ENCODE peak calls at places on chromosomes 4 and X, in five cellular contexts. Y, D, K, X and H are unnamed samples.

GRCh38 chr4:39786838-39787237 is 88.9 kb downstream of the UBE2K start:
- DNase-seq in Y (no peak), D (no peak), K (no peak), X (no peak), H (no peak)

GRCh38 chr4:86769794-86770193 is 79.4 kb downstream of the SLC10A6 start:
- DNase-seq in Y (no peak), D (no peak), K (no peak), X (no peak), H (no peak)

GRCh38 chrX:66110112-66110511 is 53.9 kb upstream of the HEPH start:
- DNase-seq in Y (no peak), D (no peak), K (peak; percentile 9), X (peak; percentile 20), H (no peak)

GRCh38 chr4:26074672-26075071 is 160.7 kb downstream of the SMIM20 start:
- DNase-seq in Y (no peak), D (no peak), K (no peak), X (no peak), H (no peak)

GRCh38 chr4:52643846-52644245 is 15.3 kb downstream of the USP46 start:
- DNase-seq in Y (peak; percentile 79), D (peak; percentile 66), K (peak; percentile 56), X (peak; percentile 76), H (peak; percentile 80)

GRCh38 chr4:86957214-86957613 is 22.4 kb downstream of the AFF1 start:
- DNase-seq in Y (no peak), D (no peak), K (no peak), X (peak; percentile 63), H (peak; percentile 49)

GRCh38 chrX:117274943-117275342 is 812.2 kb upstream of the CT83 start:
- DNase-seq in Y (no peak), D (no peak), K (peak; percentile 4), X (no peak), H (no peak)

GRCh38 chrX:53813663-53814440 is 127.3 kb upstream of the HUWE1 start:
- DNase-seq in Y (no peak), D (no peak), K (no peak), X (no peak), H (no peak)

GRCh38 chr4:102501176-102501634 is at the start of gene NFKB1:
- DNase-seq in Y (peak; percentile 69), D (peak; percentile 59), K (peak; percentile 82), X (peak; percentile 88), H (peak; percentile 79)

GRCh38 chr4:76657443-76657842 is 222.4 kb downstream of the SHROOM3 start:
- DNase-seq in Y (no peak), D (no peak), K (no peak), X (no peak), H (no peak)

GRCh38 chrX:41449615-41450014 is 2.5 kb downstream of the NYX start:
- DNase-seq in Y (no peak), D (no peak), K (no peak), X (no peak), H (no peak)

GRCh38 chr4:119604266-119604665 is 24.3 kb downstream of the PDE5A start:
- DNase-seq in Y (no peak), D (no peak), K (no peak), X (no peak), H (no peak)

GRCh38 chr4:76582074-76582816 is 147.2 kb downstream of the SHROOM3 start:
- DNase-seq in Y (no peak), D (no peak), K (no peak), X (no peak), H (no peak)

GRCh38 chr4:94256833-94257232 is 49.2 kb downstream of the SMARCAD1 start:
- DNase-seq in Y (no peak), D (no peak), K (no peak), X (no peak), H (no peak)

GRCh38 chr4:90112715-90113114 is 14.5 kb upstream of the CCSER1 start:
- DNase-seq in Y (no peak), D (no peak), K (no peak), X (no peak), H (no peak)

GRCh38 chr4:154590329-154591006 is at the start of gene FGA:
- DNase-seq in Y (no peak), D (no peak), K (peak; percentile 72), X (no peak), H (no peak)

GRCh38 chrX:21972721-21973120 is 32.2 kb downstream of the SMS start:
- DNase-seq in Y (no peak), D (no peak), K (no peak), X (peak; percentile 67), H (peak; percentile 80)

GRCh38 chrX:56733459-56734046 is 4.5 kb downstream of the NBDY start:
- DNase-seq in Y (peak; percentile 53), D (no peak), K (peak; percentile 73), X (peak; percentile 51), H (peak; percentile 54)

GRCh38 chr4:68368566-68369473 is 18.9 kb upstream of the YTHDC1 start:
- DNase-seq in Y (peak; percentile 20), D (no peak), K (no peak), X (peak; percentile 66), H (peak; percentile 30)

GRCh38 chr4:27514711-27515110 is 654.1 kb downstream of the STIM2 start:
- DNase-seq in Y (no peak), D (no peak), K (no peak), X (no peak), H (no peak)

GRCh38 chr4:3792813-3793212 is 26.6 kb downstream of the ADRA2C start:
- DNase-seq in Y (no peak), D (no peak), K (no peak), X (no peak), H (no peak)

GRCh38 chrX:19799319-19800182 is 87.8 kb downstream of the SH3KBP1 start:
- DNase-seq in Y (no peak), D (no peak), K (no peak), X (peak; percentile 43), H (peak; percentile 2)

GRCh38 chr4:8708401-8709021 is 115.9 kb downstream of the CPZ start:
- DNase-seq in Y (no peak), D (no peak), K (no peak), X (no peak), H (no peak)

GRCh38 chr4:75552452-75552851 is 3.4 kb upstream of the ODAPH start:
- DNase-seq in Y (no peak), D (no peak), K (no peak), X (no peak), H (no peak)

GRCh38 chr4:138035781-138036258 is 206.3 kb downstream of the SLC7A11 start:
- DNase-seq in Y (no peak), D (no peak), K (peak; percentile 67), X (peak; percentile 79), H (peak; percentile 54)

GRCh38 chr4:151950993-151951726 is 190.4 kb upstream of the GATB start:
- DNase-seq in Y (no peak), D (no peak), K (no peak), X (no peak), H (no peak)

GRCh38 chr4:174757736-174758135 is 71.3 kb downstream of the GLRA3 start:
- DNase-seq in Y (no peak), D (no peak), K (no peak), X (no peak), H (no peak)

GRCh38 chrX:68684291-68684918 is 36.9 kb downstream of the STARD8 start:
- DNase-seq in Y (no peak), D (peak; percentile 71), K (no peak), X (peak; percentile 37), H (no peak)

GRCh38 chrX:114787016-114787415 is 203.1 kb downstream of the HTR2C start:
- DNase-seq in Y (no peak), D (no peak), K (no peak), X (no peak), H (no peak)

GRCh38 chrX:37388413-37388812 is 39.2 kb downstream of the PRRG1 start:
- DNase-seq in Y (no peak), D (no peak), K (no peak), X (no peak), H (no peak)

DNA sequence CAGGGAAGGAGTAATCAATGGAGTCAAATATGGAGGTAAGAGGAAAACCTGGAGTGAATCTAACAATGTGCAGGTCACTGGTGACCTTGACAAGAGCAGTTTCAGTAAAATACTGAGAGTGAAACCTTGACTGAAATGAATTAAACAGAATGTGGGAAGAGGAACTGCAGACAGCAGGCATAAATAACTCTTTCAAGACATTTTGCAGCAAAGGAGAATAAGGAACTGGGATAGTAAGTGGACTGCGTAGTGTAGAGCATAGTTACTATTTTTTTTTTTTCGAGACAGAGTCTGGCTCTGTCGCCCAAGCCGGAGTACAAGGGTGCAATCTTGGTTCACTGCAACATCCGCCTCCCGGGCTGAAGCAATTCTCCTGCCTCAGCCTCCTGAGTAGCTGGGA is 24.0 kb downstream of the RBMX start:
- DNase-seq in Y (no peak), D (no peak), K (no peak), X (no peak), H (no peak)
- TF ChIP-seq CTCF in Y (no peak), D (no peak), K (no peak), X (no peak), H (no peak)

GRCh38 chrX:150704030-150704613 is 10.9 kb downstream of the MTMR1 start:
- DNase-seq in Y (peak; percentile 57), D (no peak), K (no peak), X (peak; percentile 54), H (peak; percentile 74)
- H3K27ac ChIP-seq in Y (peak overlapping the region; percentile 56), D (no peak overlapping the region), K (peak overlapping the region; percentile 74), X (no peak overlapping the region), H (peak overlapping the region; percentile 74)

GRCh38 chrX:44953734-44954502 is 80.9 kb downstream of the KDM6A start:
- DNase-seq in Y (no peak), D (no peak), K (no peak), X (no peak), H (no peak)

GRCh38 chrX:44961817-44962607 is 89.0 kb downstream of the KDM6A start:
- DNase-seq in Y (no peak), D (no peak), K (no peak), X (no peak), H (no peak)

GRCh38 chrX:44954562-44954961 is 81.6 kb downstream of the KDM6A start:
- DNase-seq in Y (no peak), D (no peak), K (no peak), X (no peak), H (no peak)

GRCh38 chrX:44962944-44963343 is 90.0 kb downstream of the KDM6A start:
- DNase-seq in Y (no peak), D (no peak), K (no peak), X (no peak), H (no peak)

DNA sequence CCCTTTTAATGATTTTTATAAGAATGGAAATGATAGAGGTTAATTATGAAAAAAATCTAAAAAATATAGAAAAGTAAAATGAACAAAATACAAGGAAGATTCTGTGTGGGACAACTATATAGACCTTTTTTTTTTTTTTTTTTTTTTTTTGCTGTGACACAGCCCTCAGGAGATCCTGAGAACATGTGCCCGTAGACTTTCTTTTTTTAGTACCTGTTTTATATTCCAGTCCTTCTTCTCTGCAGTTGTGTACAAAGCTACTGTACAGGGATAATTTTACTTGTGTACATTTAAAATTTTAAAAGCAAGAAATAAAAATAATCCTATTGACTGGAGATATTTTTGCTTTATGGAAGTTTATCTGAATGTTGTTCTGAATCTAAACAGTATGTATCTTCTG is 85.5 kb downstream of the KDM6A start:
- DNase-seq in Y (no peak), D (no peak), K (no peak), X (no peak), H (no peak)
- H3K4me3 ChIP-seq in Y (no peak overlapping the region), D (no peak overlapping the region), K (no peak overlapping the region), X (peak overlapping the region; percentile 32), H (no peak overlapping the region)

GRCh38 chrX:23953908-23954269 is 46.1 kb downstream of the CXorf58 start:
- DNase-seq in Y (no peak), D (no peak), K (no peak), X (no peak), H (no peak)
- TF ChIP-seq CTCF in Y (no peak), D (no peak), K (no peak), X (no peak), H (peak; percentile 24)